ENCODE peak calls at places on chromosomes 16 and 17, in seven cellular contexts. R is H1, M is SK-N-SH, A is HCT116, W is HepG2, E is K562, Y is GM12878. F is an unnamed sample.
A peak's percentile ranks its signal among the peaks of the same experiment; 100 is the strongest.

GRCh38 chr16:89695875-89696597 is 5.5 kb downstream of the SPATA2L start:
- DNase-seq in W (no peak), R (no peak), Y (no peak), A (no peak), E (no peak), M (peak; percentile 28), F (no peak)

GRCh38 chr17:499836-500543 is 147.4 kb upstream of the RPH3AL start:
- DNase-seq in E (no peak), A (no peak), R (no peak), Y (no peak), W (no peak), M (no peak), F (no peak)

GRCh38 chr17:73630531-73630930 is 13.7 kb downstream of the SDK2 start:
- DNase-seq in E (no peak), M (no peak), Y (no peak), W (no peak), R (no peak), A (no peak), F (no peak)

GRCh38 chr17:78476973-78477372 is 98.5 kb downstream of the PGS1 start:
- DNase-seq in W (peak; percentile 67), M (no peak), A (no peak), E (no peak), R (no peak), Y (no peak), F (peak; percentile 82)

GRCh38 chr16:88538366-88539060 is 31.7 kb upstream of the ZC3H18 start:
- DNase-seq in R (no peak), A (no peak), W (no peak), M (no peak), Y (no peak), E (no peak), F (no peak)

GRCh38 chr16:48511716-48512115 is 98.3 kb downstream of the N4BP1 start:
- DNase-seq in E (no peak), W (no peak), Y (no peak), M (no peak), A (no peak), R (no peak), F (no peak)

GRCh38 chr17:47731396-47731795 is 1.6 kb upstream of the TBX21 start:
- DNase-seq in M (peak; percentile 14), W (no peak), A (no peak), Y (no peak), E (no peak), R (no peak), F (no peak)

GRCh38 chr17:61230461-61230860 is 169.2 kb upstream of the TBX2 start:
- DNase-seq in M (no peak), Y (no peak), R (no peak), W (no peak), E (no peak), A (no peak), F (no peak)

GRCh38 chr17:29151567-29151966 is 28.6 kb downstream of the MYO18A start:
- DNase-seq in M (no peak), W (peak; percentile 94), Y (no peak), A (peak; percentile 70), R (no peak), E (peak; percentile 51), F (peak; percentile 90)

GRCh38 chr17:1398028-1398427 is 2.0 kb downstream of the YWHAE start:
- DNase-seq in W (no peak), A (no peak), M (no peak), E (no peak), Y (no peak), R (no peak), F (no peak)

GRCh38 chr16:396199-396598 is 800 bp upstream of the NME4 start:
- DNase-seq in A (no peak), E (no peak), Y (no peak), R (no peak), M (no peak), W (no peak), F (no peak)

GRCh38 chr16:67967183-67967955 is 1.1 kb downstream of the SLC12A4 start:
- DNase-seq in A (no peak), W (no peak), E (no peak), M (no peak), R (no peak), Y (no peak), F (peak; percentile 35)
- TF ChIP-seq JUND in A (no peak), W (peak; percentile 5), E (no peak), M (no peak), R (no peak), Y (no peak), F (no peak)

GRCh38 chr17:64002658-64003525 is 4.7 kb downstream of the PRR29 start:
- DNase-seq in W (no peak), M (peak; percentile 20), A (no peak), E (no peak), Y (no peak), R (peak; percentile 17), F (no peak)
- TF ChIP-seq JUND in W (no peak), M (no peak), A (no peak), E (no peak), Y (no peak), R (no peak), F (no peak)

DNA sequence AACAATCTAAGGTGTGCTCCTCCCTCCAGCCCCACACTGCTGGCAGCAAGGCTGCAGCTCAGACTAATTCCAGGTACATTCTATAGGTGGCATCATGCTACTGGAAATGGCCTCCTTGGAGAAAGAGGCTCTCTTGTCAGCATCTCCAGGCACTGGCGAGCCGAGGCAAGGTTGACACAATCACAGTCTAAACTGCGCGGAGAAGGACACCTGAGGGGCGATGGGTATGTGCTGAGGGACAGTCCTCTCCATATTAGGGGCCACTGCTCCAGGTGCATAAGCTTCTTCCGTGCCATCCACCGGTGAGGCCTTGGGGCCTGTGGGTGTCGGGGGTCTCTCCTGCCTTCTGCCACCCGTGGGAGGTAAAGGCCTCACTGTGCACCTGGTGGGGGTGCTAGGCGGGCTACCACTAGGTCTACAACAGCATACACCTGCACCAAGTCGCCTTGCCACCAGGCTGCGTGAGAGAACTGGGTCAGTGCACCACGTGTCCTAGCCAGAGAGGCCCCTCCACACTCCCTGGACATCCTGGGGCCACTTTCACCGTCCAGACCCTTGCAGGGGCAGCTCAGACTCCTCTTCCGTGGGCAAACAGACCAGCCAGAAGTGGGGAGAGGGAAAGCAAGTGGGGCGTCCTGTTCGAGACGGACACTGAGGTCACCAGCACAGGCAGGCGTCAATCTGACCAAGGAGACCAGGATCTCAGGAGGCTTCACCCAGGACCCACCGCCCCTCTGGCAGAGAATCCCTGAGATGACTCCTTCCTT is 12.1 kb upstream of the CBX8 start:
- DNase-seq in M (no peak), E (no peak), Y (no peak), R (peak; percentile 67), W (peak; percentile 73), A (peak; percentile 60), F (peak; percentile 92)
- TF ChIP-seq JUND in M (no peak), E (no peak), Y (no peak), R (no peak), W (no peak), A (no peak), F (no peak)

DNA sequence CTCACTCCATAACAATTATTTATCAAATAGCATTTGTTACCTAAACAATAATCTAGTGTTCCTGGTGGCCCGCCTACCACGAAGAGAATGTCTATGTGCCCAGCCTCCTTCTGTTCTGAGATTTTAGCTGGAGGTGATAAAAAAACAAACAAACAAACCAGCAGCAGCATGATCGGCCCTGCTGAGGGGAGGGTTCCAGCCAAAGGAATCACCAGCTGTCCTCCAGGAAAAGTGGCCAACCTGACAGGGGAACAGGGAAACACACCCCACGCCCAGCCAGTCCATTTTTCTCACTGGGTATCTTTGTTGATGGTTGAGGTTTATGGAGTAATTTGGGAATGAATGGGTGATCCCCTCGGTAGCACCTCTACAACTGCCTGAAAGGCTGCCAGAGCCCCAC is 203.0 kb upstream of the DYNLRB2 start:
- DNase-seq in R (peak; percentile 31), E (no peak), A (no peak), M (no peak), W (no peak), Y (no peak), F (no peak)
- TF ChIP-seq JUND in R (no peak), E (no peak), A (no peak), M (no peak), W (no peak), Y (no peak), F (no peak)

F was measured in T47D.